ENCODE peak calls at places on chromosomes 3 and 15, in eight cellular contexts. H is MM.1S; Z is activated CD8-positive, alpha-beta memory T cell treated with anti-CD3 and anti-CD28 coated beads, Interleukin-2, amount 50 U/mL, for 48 hours; T is GM23248; F is AG10803; A is left cardiac atrium; K is AG08395; I is nephron progenitor cell. S is an unnamed sample.

GRCh38 chr15:98375513-98376360 is 272.6 kb upstream of the IGF1R start:
- DNase-seq in H (no peak), Z (no peak), T (no peak), F (no peak), A (no peak), K (no peak), I (no peak), S (no peak)

GRCh38 chr3:180267202-180267843 is 230.6 kb upstream of the PEX5L start:
- DNase-seq in H (peak; percentile 87), Z (no peak), T (no peak), F (no peak), A (no peak), K (no peak), I (no peak), S (no peak)

GRCh38 chr3:165195226-165195625 is 958 bp downstream of the SLITRK3 start:
- DNase-seq in H (no peak), Z (no peak), T (no peak), F (no peak), A (no peak), K (no peak), I (peak; percentile 4), S (no peak)

GRCh38 chr3:133532951-133533350 is 40.5 kb upstream of the CDV3 start:
- DNase-seq in H (no peak), Z (no peak), T (peak; percentile 15), F (peak; percentile 41), A (no peak), K (no peak), I (no peak), S (peak; percentile 64)

GRCh38 chr3:11568503-11569155 is 75.1 kb downstream of the VGLL4 start:
- DNase-seq in H (no peak), Z (no peak), T (peak; percentile 98), F (peak; percentile 95), A (peak; percentile 86), K (peak; percentile 96), I (no peak), S (peak; percentile 98)

GRCh38 chr3:96750094-96750767 is 64.2 kb upstream of the EPHA6 start:
- DNase-seq in H (no peak), Z (no peak), T (no peak), F (no peak), A (no peak), K (no peak), I (no peak), S (no peak)

GRCh38 chr15:66832679-66833078 is 130.6 kb downstream of the SMAD6 start:
- DNase-seq in H (no peak), Z (no peak), T (peak; percentile 91), F (peak; percentile 86), A (no peak), K (no peak), I (no peak), S (peak; percentile 79)

GRCh38 chr3:113623324-113623723 is 73.1 kb downstream of the USF3 start:
- DNase-seq in H (no peak), Z (no peak), T (no peak), F (no peak), A (no peak), K (no peak), I (peak; percentile 20), S (no peak)

GRCh38 chr3:155190686-155191085 is 102.8 kb downstream of the STRIT1 start:
- DNase-seq in H (no peak), Z (no peak), T (no peak), F (no peak), A (no peak), K (no peak), I (no peak), S (no peak)

GRCh38 chr15:41512078-41512394 is 1.6 kb downstream of the LTK start:
- DNase-seq in H (no peak), Z (peak; percentile 65), T (no peak), F (no peak), A (no peak), K (no peak), I (no peak), S (no peak)

GRCh38 chr15:97084650-97085049 is 754.1 kb downstream of the NR2F2 start:
- DNase-seq in H (peak; percentile 31), Z (no peak), T (no peak), F (peak; percentile 0), A (no peak), K (no peak), I (no peak), S (no peak)

GRCh38 chr3:152174876-152175575 is 93.7 kb upstream of the MBNL1 start:
- DNase-seq in H (no peak), Z (no peak), T (peak; percentile 34), F (no peak), A (no peak), K (no peak), I (no peak), S (peak; percentile 31)

GRCh38 chr3:120093119-120093922 is 926 bp downstream of the GSK3B start:
- DNase-seq in H (no peak), Z (no peak), T (peak; percentile 63), F (peak; percentile 86), A (no peak), K (no peak), I (peak; percentile 21), S (peak; percentile 36)

GRCh38 chr3:23489338-23490158 is 286.4 kb downstream of the UBE2E2 start:
- DNase-seq in H (no peak), Z (no peak), T (peak; percentile 19), F (no peak), A (no peak), K (no peak), I (no peak), S (peak; percentile 49)

GRCh38 chr3:43620953-43621405 is 832 bp downstream of the ANO10 start:
- DNase-seq in H (no peak), Z (no peak), T (peak; percentile 69), F (peak; percentile 12), A (no peak), K (no peak), I (no peak), S (no peak)

GRCh38 chr15:45027220-45027619 is 4.2 kb downstream of the SORD start:
- DNase-seq in H (no peak), Z (no peak), T (no peak), F (no peak), A (no peak), K (no peak), I (no peak), S (no peak)

GRCh38 chr3:187919018-187919417 is 173.8 kb upstream of the BCL6 start:
- DNase-seq in H (no peak), Z (peak; percentile 71), T (no peak), F (no peak), A (no peak), K (no peak), I (no peak), S (no peak)

GRCh38 chr3:113205481-113205880 is 5.9 kb upstream of the BOC start:
- DNase-seq in H (no peak), Z (no peak), T (no peak), F (no peak), A (no peak), K (no peak), I (no peak), S (no peak)

GRCh38 chr3:163129287-163129686 is 1632.7 kb downstream of the OTOL1 start:
- DNase-seq in H (no peak), Z (no peak), T (no peak), F (no peak), A (no peak), K (no peak), I (no peak), S (no peak)

GRCh38 chr3:189685854-189686253 is 54.7 kb downstream of the TP63 start:
- DNase-seq in H (no peak), Z (no peak), T (peak; percentile 85), F (peak; percentile 72), A (no peak), K (peak; percentile 57), I (no peak), S (peak; percentile 87)

GRCh38 chr3:123026551-123027291 is 842 bp downstream of the SEMA5B start:
- DNase-seq in H (no peak), Z (peak; percentile 51), T (peak; percentile 44), F (no peak), A (peak; percentile 42), K (peak; percentile 10), I (peak; percentile 57), S (no peak)

GRCh38 chr15:38975282-38975990 is 410.8 kb upstream of the RASGRP1 start:
- DNase-seq in H (no peak), Z (no peak), T (no peak), F (no peak), A (no peak), K (no peak), I (no peak), S (no peak)

GRCh38 chr15:68278345-68279217 is 1.0 kb downstream of the FEM1B start:
- DNase-seq in H (peak; percentile 56), Z (peak; percentile 85), T (peak; percentile 68), F (no peak), A (peak; percentile 38), K (peak; percentile 38), I (no peak), S (peak; percentile 60)

GRCh38 chr3:132231633-132232032 is 85.6 kb upstream of the ACP3 start:
- DNase-seq in H (no peak), Z (no peak), T (peak; percentile 83), F (peak; percentile 43), A (no peak), K (peak; percentile 22), I (no peak), S (peak; percentile 70)

GRCh38 chr15:71547066-71547465 is 263.3 kb upstream of the NR2E3 start:
- DNase-seq in H (no peak), Z (no peak), T (no peak), F (peak; percentile 19), A (peak; percentile 35), K (peak; percentile 19), I (peak; percentile 61), S (no peak)

GRCh38 chr3:58683001-58683845 is 16.6 kb upstream of the FAM3D start:
- DNase-seq in H (peak; percentile 20), Z (peak; percentile 63), T (peak; percentile 44), F (peak; percentile 56), A (no peak), K (peak; percentile 64), I (no peak), S (peak; percentile 67)

GRCh38 chr3:51384145-51384729 is 854 bp upstream of the MANF start:
- DNase-seq in H (no peak), Z (peak; percentile 75), T (peak; percentile 66), F (peak; percentile 9), A (peak; percentile 57), K (peak; percentile 28), I (peak; percentile 58), S (peak; percentile 39)

GRCh38 chr3:25574172-25574765 is 90.4 kb downstream of the TOP2B start:
- DNase-seq in H (no peak), Z (no peak), T (no peak), F (no peak), A (no peak), K (no peak), I (no peak), S (no peak)

GRCh38 chr15:81229596-81229995 is 32.9 kb downstream of the IL16 start:
- DNase-seq in H (no peak), Z (no peak), T (peak; percentile 57), F (peak; percentile 46), A (peak; percentile 65), K (no peak), I (no peak), S (no peak)

GRCh38 chr3:170502297-170502696 is 83.6 kb downstream of the SLC7A14 start:
- DNase-seq in H (no peak), Z (no peak), T (peak; percentile 14), F (peak; percentile 69), A (peak; percentile 44), K (peak; percentile 49), I (no peak), S (peak; percentile 49)

GRCh38 chr3:144104679-144105078 is 133.1 kb downstream of the DIPK2A start:
- DNase-seq in H (no peak), Z (no peak), T (no peak), F (no peak), A (no peak), K (no peak), I (no peak), S (no peak)

GRCh38 chr3:133756716-133757694 is 10.8 kb downstream of the TF start:
- DNase-seq in H (no peak), Z (no peak), T (no peak), F (no peak), A (no peak), K (no peak), I (no peak), S (no peak)

GRCh38 chr3:17412950-17413530 is 329.4 kb downstream of the TBC1D5 start:
- DNase-seq in H (peak; percentile 76), Z (no peak), T (peak; percentile 73), F (peak; percentile 61), A (no peak), K (peak; percentile 59), I (peak; percentile 7), S (peak; percentile 59)

GRCh38 chr3:187943677-187944390 is 198.6 kb upstream of the BCL6 start:
- DNase-seq in H (no peak), Z (no peak), T (peak; percentile 40), F (peak; percentile 31), A (no peak), K (peak; percentile 26), I (no peak), S (peak; percentile 38)

S was measured in EH.